ENCODE peak calls at places on chromosomes 3 and 15, in four cellular contexts. N is skeletal muscle cell, X is AG10803, S is Karpas-422. H is an unnamed sample.

GRCh38 chr3:49013738-49014660 is 4.4 kb downstream of the DALRD3 start:
- DNase-seq in N (no peak), X (no peak), S (peak), H (no peak)

GRCh38 chr3:16906679-16907078 is 21.9 kb downstream of the PLCL2 start:
- DNase-seq in N (no peak), X (peak), S (no peak), H (peak)

GRCh38 chr3:20396335-20396734 is 210.3 kb upstream of the SGO1 start:
- DNase-seq in N (no peak), X (no peak), S (no peak), H (no peak)

GRCh38 chr3:133162906-133163305 is 124.7 kb downstream of the TMEM108 start:
- DNase-seq in N (no peak), X (no peak), S (no peak), H (no peak)

GRCh38 chr15:45050587-45050986 is 27.6 kb downstream of the SORD start:
- DNase-seq in N (no peak), X (no peak), S (peak), H (no peak)

GRCh38 chr15:58466566-58466965 is 34.8 kb downstream of the LIPC start:
- DNase-seq in N (no peak), X (no peak), S (no peak), H (no peak)

GRCh38 chr3:29317659-29318173 is 36.8 kb downstream of the RBMS3 start:
- DNase-seq in N (no peak), X (no peak), S (no peak), H (no peak)

GRCh38 chr15:77650285-77650684 is 17.6 kb upstream of the LINGO1 start:
- DNase-seq in N (no peak), X (no peak), S (peak), H (peak)

GRCh38 chr15:74540135-74540760 is 772 bp upstream of the ARID3B start:
- DNase-seq in N (no peak), X (no peak), S (peak), H (no peak)

GRCh38 chr3:43869491-43869890 is 178.8 kb downstream of the ABHD5 start:
- DNase-seq in N (no peak), X (no peak), S (no peak), H (no peak)

GRCh38 chr15:100060276-100060926 is 281.4 kb downstream of the ADAMTS17 start:
- DNase-seq in N (no peak), X (peak), S (no peak), H (peak)

GRCh38 chr3:194937751-194938358 is 252.2 kb downstream of the FAM43A start:
- DNase-seq in N (no peak), X (no peak), S (no peak), H (no peak)

GRCh38 chr15:96344120-96344705 is 13.7 kb downstream of the NR2F2 start:
- DNase-seq in N (no peak), X (no peak), S (no peak), H (no peak)

GRCh38 chr3:57078366-57079220 is 18.1 kb downstream of the SPATA12 start:
- DNase-seq in N (peak), X (peak), S (no peak), H (peak)

GRCh38 chr3:10964537-10965167 is 27.9 kb upstream of the SLC6A1 start:
- DNase-seq in N (no peak), X (no peak), S (peak), H (no peak)

GRCh38 chr3:27758083-27758482 is 36.0 kb upstream of the EOMES start:
- DNase-seq in N (peak), X (peak), S (no peak), H (peak)

GRCh38 chr3:127084401-127084990 is 101.6 kb downstream of the PLXNA1 start:
- DNase-seq in N (no peak), X (no peak), S (no peak), H (no peak)

GRCh38 chr3:113895964-113896363 is 51.8 kb upstream of the ZDHHC23 start:
- DNase-seq in N (no peak), X (no peak), S (no peak), H (no peak)

GRCh38 chr15:68431792-68432401 is at the start of gene ITGA11:
- DNase-seq in N (no peak), X (peak), S (no peak), H (peak)
- H3K4me3 ChIP-seq in N (peak), X (peak), S (no peak), H (peak)

GRCh38 chr3:187997946-187998561 is 155.9 kb upstream of the LPP start:
- DNase-seq in N (no peak), X (no peak), S (no peak), H (no peak)

GRCh38 chr3:187996609-187997008 is 157.3 kb upstream of the LPP start:
- DNase-seq in N (no peak), X (no peak), S (peak), H (no peak)

GRCh38 chr3:187998611-187999010 is 155.3 kb upstream of the LPP start:
- DNase-seq in N (no peak), X (no peak), S (no peak), H (no peak)

GRCh38 chr3:187999821-188000220 is 154.1 kb upstream of the LPP start:
- DNase-seq in N (no peak), X (no peak), S (peak), H (no peak)

DNA sequence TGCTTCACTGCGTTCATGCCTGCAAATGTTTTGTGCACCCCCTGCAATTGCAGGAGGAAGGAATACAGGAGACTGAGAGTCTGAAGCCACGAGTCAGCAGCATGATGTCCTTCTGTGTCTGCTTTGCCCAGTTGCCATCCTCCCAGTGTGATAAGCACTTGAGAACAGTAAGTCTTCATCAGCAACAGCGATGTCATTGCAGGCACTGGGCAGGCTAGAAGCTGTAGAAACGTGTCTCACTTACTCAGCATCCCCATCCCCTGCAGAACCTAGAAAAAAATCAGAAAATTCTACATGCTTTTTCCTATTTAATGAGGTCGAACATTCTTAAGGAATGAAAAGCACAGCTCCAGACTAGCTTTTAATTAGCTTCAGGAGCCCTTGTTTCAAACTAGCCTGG is 156.5 kb upstream of the LPP start:
- DNase-seq in N (no peak), X (peak), S (peak), H (peak)
- H3K4me3 ChIP-seq in N (no peak), X (no peak), S (no peak), H (no peak)

DNA sequence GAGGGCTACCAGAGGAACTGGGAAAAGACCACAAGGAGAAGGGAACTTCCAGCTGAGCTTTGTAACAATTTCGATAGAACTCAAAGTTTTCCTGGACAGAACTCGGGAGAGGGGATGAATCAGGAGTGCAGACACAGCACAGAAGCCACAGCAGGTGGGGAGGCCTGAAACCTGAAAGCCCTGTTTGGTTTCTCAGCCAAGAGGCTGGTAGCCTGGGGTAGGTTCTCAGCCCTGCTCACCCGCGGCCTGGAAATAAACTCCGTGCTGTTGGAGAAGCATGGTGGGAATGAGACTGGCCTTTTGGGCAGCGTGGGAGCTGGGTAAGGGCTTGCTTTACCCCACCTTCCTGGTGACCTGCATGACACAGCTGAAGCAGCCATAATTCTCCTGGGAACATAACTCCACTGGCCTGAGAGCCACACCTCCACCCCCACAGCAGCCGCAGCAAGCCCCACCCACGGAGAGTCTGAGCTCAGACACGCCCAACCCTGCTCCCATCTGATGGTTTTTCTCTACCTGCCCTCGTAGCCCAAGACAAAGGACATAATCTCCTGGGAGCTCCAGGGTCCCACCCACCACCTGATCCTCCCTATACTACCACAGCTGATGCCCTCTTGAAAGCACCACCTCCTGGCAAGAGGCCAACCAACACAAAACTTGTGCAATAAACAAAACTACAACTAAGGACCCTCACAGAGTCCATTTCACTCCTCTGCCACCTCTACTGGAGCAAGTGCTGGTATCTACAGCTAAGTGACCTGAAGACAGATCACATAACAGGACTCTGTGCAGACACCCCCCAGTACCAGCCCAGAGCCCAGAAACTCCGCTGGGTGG is 52.5 kb upstream of the CHRM5 start:
- DNase-seq in N (no peak), X (no peak), S (no peak), H (no peak)
- H3K4me3 ChIP-seq in N (no peak), X (no peak), S (no peak), H (no peak)

GRCh38 chr3:42852443-42852842 is 23.2 kb downstream of the CYP8B1 start:
- DNase-seq in N (no peak), X (no peak), S (no peak), H (no peak)
- H3K4me3 ChIP-seq in N (no peak), X (no peak), S (no peak), H (no peak)

DNA sequence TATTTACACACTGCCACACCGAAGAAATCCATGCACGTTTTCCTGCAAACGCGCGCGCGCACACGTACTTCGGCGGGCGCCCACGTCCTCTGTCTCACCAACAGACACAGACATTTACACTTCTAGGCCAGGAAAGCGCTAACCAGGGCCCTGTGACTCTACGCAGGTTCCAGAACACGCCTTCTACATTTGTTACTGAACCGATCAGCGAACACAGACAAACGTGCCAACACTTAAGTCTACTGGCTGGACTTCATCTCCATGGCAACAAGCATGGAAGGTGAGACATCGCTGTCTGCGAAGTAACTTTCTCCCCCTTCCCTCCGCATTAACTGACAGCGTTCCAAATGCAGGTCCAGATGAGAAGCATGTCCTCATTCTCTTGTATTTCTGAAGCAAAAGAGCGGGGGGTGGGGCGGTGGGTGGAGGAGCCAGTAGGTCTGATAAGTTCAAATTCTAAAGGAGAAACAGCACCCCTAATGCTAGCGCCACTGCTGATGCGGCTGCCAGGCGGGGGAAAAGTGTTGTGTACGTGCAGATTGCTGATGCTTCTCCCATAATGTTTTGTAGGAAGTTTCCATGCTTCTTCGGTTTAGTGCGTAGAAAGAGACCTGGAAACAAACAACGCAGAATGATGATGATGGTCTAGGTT is at the start of gene CTXN2:
- DNase-seq in N (no peak), X (no peak), S (no peak), H (no peak)
- H3K4me3 ChIP-seq in N (peak), X (no peak), S (no peak), H (no peak)

GRCh38 chr15:41777421-41777973 is 3.2 kb downstream of the MAPKBP1 start:
- DNase-seq in N (no peak), X (no peak), S (no peak), H (no peak)
- H3K4me3 ChIP-seq in N (no peak), X (no peak), S (peak), H (no peak)

GRCh38 chr3:150278843-150279341 is 129.2 kb upstream of the TSC22D2 start:
- DNase-seq in N (no peak), X (no peak), S (no peak), H (no peak)
- H3K4me3 ChIP-seq in N (no peak), X (no peak), S (no peak), H (no peak)

DNA sequence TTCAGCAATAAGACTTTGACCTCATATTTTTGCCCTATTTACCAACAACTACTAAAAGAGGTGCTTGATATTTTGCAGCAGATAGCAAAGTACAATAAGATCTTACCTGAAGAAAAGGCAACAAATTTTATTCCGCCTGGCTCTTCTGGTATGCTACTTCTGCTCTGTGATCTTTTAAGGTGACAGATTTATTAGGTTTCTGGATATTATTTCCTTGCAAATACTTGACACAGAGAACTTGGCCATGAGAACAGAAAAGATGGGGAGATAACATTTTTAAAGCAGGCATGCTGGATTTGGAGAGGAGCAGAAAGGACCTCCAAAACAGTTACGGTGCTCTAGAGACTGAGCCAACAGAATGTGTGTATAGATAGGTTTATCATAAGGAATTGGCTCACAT is 86.7 kb upstream of the RNF7 start:
- DNase-seq in N (no peak), X (no peak), S (no peak), H (no peak)
- H3K4me3 ChIP-seq in N (no peak), X (no peak), S (no peak), H (no peak)